ENCODE peak calls at places on chromosomes 16 and 17, in seven cellular contexts. D is astrocyte of the spinal cord, O is choroid plexus epithelial cell, T is gastrocnemius medialis, E is IMR-90, L is RWPE1, U is psoas muscle. A is an unnamed sample.

GRCh38 chr16:23908790-23909189 is 73.0 kb downstream of the PRKCB start:
- DNase-seq in D (no peak), O (no peak), T (no peak), E (no peak), L (no peak), U (no peak), A (no peak)

GRCh38 chr17:8685396-8685795 is 54.9 kb upstream of the MYH10 start:
- DNase-seq in D (peak; percentile 47), O (no peak), T (no peak), E (no peak), L (no peak), U (no peak), A (no peak)

GRCh38 chr16:47057631-47057996 is 84.1 kb upstream of the DNAJA2 start:
- DNase-seq in D (no peak), O (no peak), T (no peak), E (no peak), L (no peak), U (no peak), A (no peak)

GRCh38 chr16:11118479-11118878 is 137.5 kb downstream of the SOCS1 start:
- DNase-seq in D (peak; percentile 61), O (peak; percentile 50), T (no peak), E (peak; percentile 58), L (no peak), U (no peak), A (no peak)

GRCh38 chr17:8120520-8121443 is 2.5 kb upstream of the ALOXE3 start:
- DNase-seq in D (peak; percentile 81), O (peak; percentile 72), T (no peak), E (peak; percentile 69), L (peak; percentile 83), U (peak; percentile 80), A (peak; percentile 78)

GRCh38 chr16:23682181-23682580 is 3.5 kb downstream of the PLK1 start:
- DNase-seq in D (no peak), O (peak; percentile 75), T (no peak), E (peak; percentile 40), L (no peak), U (no peak), A (no peak)

GRCh38 chr16:79288046-79288445 is 312.5 kb downstream of the MAF start:
- DNase-seq in D (no peak), O (no peak), T (no peak), E (no peak), L (no peak), U (no peak), A (no peak)

GRCh38 chr16:23496826-23497542 is 13.3 kb downstream of the GGA2 start:
- DNase-seq in D (no peak), O (peak; percentile 29), T (no peak), E (peak; percentile 21), L (peak; percentile 90), U (no peak), A (no peak)

GRCh38 chr17:64732336-64733006 is 70.4 kb upstream of the SMURF2 start:
- DNase-seq in D (peak; percentile 85), O (peak; percentile 53), T (no peak), E (peak; percentile 81), L (no peak), U (peak; percentile 68), A (no peak)

GRCh38 chr16:17266606-17267313 is 204.0 kb downstream of the XYLT1 start:
- DNase-seq in D (no peak), O (no peak), T (peak; percentile 66), E (no peak), L (no peak), U (peak; percentile 76), A (no peak)

GRCh38 chr17:75983501-75984181 is 4.6 kb downstream of the TEN1 start:
- DNase-seq in D (no peak), O (no peak), T (no peak), E (no peak), L (no peak), U (no peak), A (no peak)

GRCh38 chr16:72961115-72961832 is 86.7 kb downstream of the ZFHX3 start:
- DNase-seq in D (no peak), O (peak; percentile 52), T (peak; percentile 89), E (peak; percentile 30), L (peak; percentile 19), U (peak; percentile 86), A (no peak)

GRCh38 chr17:78239489-78239931 is 8.1 kb downstream of the TMEM235 start:
- DNase-seq in D (no peak), O (no peak), T (no peak), E (no peak), L (no peak), U (no peak), A (no peak)

GRCh38 chr16:67100569-67101300 is 9.0 kb upstream of the PHAF1 start:
- DNase-seq in D (peak; percentile 65), O (peak; percentile 69), T (no peak), E (peak; percentile 56), L (no peak), U (no peak), A (peak; percentile 39)

GRCh38 chr17:18017958-18018357 is 21.0 kb downstream of the ATPAF2 start:
- DNase-seq in D (peak; percentile 33), O (peak; percentile 64), T (no peak), E (peak; percentile 62), L (no peak), U (no peak), A (no peak)

GRCh38 chr16:48162839-48163410 is 7.1 kb upstream of the ABCC12 start:
- DNase-seq in D (no peak), O (no peak), T (no peak), E (no peak), L (no peak), U (no peak), A (no peak)

GRCh38 chr17:78379134-78379497 is 667 bp downstream of the PGS1 start:
- DNase-seq in D (peak; percentile 79), O (peak; percentile 92), T (no peak), E (peak; percentile 95), L (peak; percentile 62), U (no peak), A (no peak)

GRCh38 chr16:26261621-26262020 is 569.9 kb downstream of the HS3ST4 start:
- DNase-seq in D (no peak), O (no peak), T (no peak), E (no peak), L (no peak), U (no peak), A (no peak)

GRCh38 chr17:68498479-68499326 is 13.5 kb upstream of the PRKAR1A start:
- DNase-seq in D (no peak), O (no peak), T (no peak), E (no peak), L (no peak), U (no peak), A (no peak)

GRCh38 chr17:2416010-2416734 is 15.3 kb upstream of the MNT start:
- DNase-seq in D (peak; percentile 91), O (peak; percentile 93), T (peak; percentile 87), E (peak; percentile 86), L (peak; percentile 69), U (peak; percentile 93), A (peak; percentile 85)

GRCh38 chr17:34633351-34633750 is 54.0 kb downstream of the TMEM132E start:
- DNase-seq in D (no peak), O (no peak), T (no peak), E (no peak), L (no peak), U (no peak), A (no peak)

GRCh38 chr16:69894675-69895074 is 56.5 kb upstream of the CLEC18A start:
- DNase-seq in D (no peak), O (no peak), T (no peak), E (no peak), L (no peak), U (no peak), A (no peak)

GRCh38 chr17:81129711-81130367 is 35.5 kb upstream of the PVALEF start:
- DNase-seq in D (no peak), O (no peak), T (no peak), E (no peak), L (no peak), U (no peak), A (no peak)

GRCh38 chr17:81128338-81128737 is 37.0 kb upstream of the PVALEF start:
- DNase-seq in D (no peak), O (no peak), T (no peak), E (no peak), L (no peak), U (no peak), A (no peak)

GRCh38 chr17:81130385-81131288 is 34.7 kb upstream of the PVALEF start:
- DNase-seq in D (no peak), O (no peak), T (no peak), E (no peak), L (no peak), U (no peak), A (no peak)

GRCh38 chr17:81128774-81129173 is 36.5 kb upstream of the PVALEF start:
- DNase-seq in D (no peak), O (no peak), T (no peak), E (no peak), L (no peak), U (no peak), A (no peak)

GRCh38 chr17:81129289-81129688 is 36.0 kb upstream of the PVALEF start:
- DNase-seq in D (no peak), O (no peak), T (no peak), E (no peak), L (no peak), U (no peak), A (no peak)
- TF ChIP-seq CTCF in D (peak; percentile 3), O (peak; percentile 19), T (no peak), E (no peak), L (no peak), U (no peak), A (no peak)

GRCh38 chr16:4693296-4693955 is at the start of gene NUDT16L1:
- DNase-seq in D (peak; percentile 93), O (peak; percentile 95), T (peak; percentile 95), E (peak; percentile 89), L (peak; percentile 97), U (peak; percentile 98), A (peak; percentile 100)
- TF ChIP-seq CTCF in D (peak; percentile 12), O (no peak), T (no peak), E (peak; percentile 45), L (no peak), U (peak; percentile 29), A (no peak)

GRCh38 chr16:50630394-50631020 is 50.6 kb downstream of the SNX20 start:
- DNase-seq in D (no peak), O (no peak), T (no peak), E (no peak), L (no peak), U (no peak), A (no peak)
- TF ChIP-seq CTCF in D (no peak), O (no peak), T (no peak), E (no peak), L (no peak), U (no peak), A (no peak)

DNA sequence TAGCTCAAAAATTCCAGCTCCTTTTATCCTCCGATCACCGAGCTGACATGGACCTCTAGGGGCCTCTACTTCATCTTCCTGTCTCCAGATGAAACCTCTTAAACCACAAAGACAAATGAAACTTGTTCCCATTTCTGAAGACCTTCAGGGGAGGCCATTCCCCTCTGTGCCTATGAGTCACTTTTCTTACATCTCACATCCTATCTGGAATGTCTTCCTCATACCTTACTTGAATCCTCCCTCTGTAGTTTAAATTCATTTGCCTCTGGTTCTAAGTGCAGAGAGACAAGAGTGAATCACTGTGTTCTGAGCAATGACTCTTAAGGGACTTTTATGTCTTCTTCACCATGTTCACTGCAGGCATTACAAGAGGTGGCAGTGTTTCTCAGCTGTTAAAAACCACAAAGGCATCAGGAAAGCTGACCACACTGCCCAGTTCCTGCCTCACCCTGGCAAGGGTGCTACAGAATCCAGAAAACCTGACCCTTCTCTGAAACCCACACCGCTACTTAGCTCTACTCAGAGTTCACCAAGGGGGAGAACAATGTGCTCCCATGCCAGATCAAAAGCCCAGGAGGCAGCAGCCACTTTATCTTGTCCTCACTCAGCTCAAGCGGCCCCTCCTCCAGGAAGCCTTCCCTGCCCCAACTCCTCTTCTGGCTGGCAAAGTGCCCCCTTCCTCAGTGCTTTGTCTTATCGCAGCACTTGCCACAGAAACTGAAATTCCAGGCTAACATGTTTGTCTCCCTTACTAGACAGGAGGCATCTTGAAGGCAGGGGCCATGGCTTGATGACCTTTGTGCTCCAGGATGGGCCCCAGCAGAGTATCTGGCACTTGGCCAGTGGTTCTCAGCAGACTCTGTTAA is 6.4 kb downstream of the CUEDC1 start:
- DNase-seq in D (peak; percentile 96), O (peak; percentile 92), T (peak; percentile 85), E (peak; percentile 96), L (peak; percentile 97), U (peak; percentile 70), A (no peak)
- TF ChIP-seq CTCF in D (no peak), O (no peak), T (no peak), E (no peak), L (no peak), U (no peak), A (no peak)

A was measured in GM20000.